ENCODE peak calls at places on chromosomes 13 and 19, in seven cellular contexts. J is HepG2, M is H1, K is T47D, Y is K562, V is SK-N-SH, S is GM12878. O is an unnamed sample.

GRCh38 chr13:113161433-113161832 is 3.0 kb downstream of the PROZ start:
- DNase-seq in J (no peak), Y (no peak), M (no peak), S (no peak), K (no peak), V (no peak), O (no peak)

GRCh38 chr13:26025196-26025595 is 26.6 kb downstream of the SHISA2 start:
- DNase-seq in K (no peak), J (no peak), M (no peak), Y (no peak), S (no peak), V (no peak), O (no peak)

GRCh38 chr13:41563501-41564001 is 106.2 kb downstream of the RGCC start:
- DNase-seq in Y (no peak), M (no peak), J (peak), V (no peak), S (no peak), K (no peak), O (no peak)

GRCh38 chr19:8831832-8832131 is 322 bp downstream of the ZNF558 start:
- DNase-seq in V (no peak), S (no peak), M (no peak), J (no peak), K (peak), Y (no peak), O (no peak)

GRCh38 chr13:34833562-34834182 is 108.4 kb upstream of the NBEA start:
- DNase-seq in Y (no peak), M (peak), K (no peak), S (no peak), J (no peak), V (no peak), O (peak)

GRCh38 chr13:109500146-109500773 is 286.1 kb downstream of the IRS2 start:
- DNase-seq in K (no peak), J (no peak), M (no peak), S (no peak), Y (no peak), V (peak), O (no peak)

GRCh38 chr19:815079-815774 is 6.5 kb downstream of the PLPPR3 start:
- DNase-seq in M (no peak), Y (peak), V (no peak), K (no peak), S (no peak), J (no peak), O (no peak)

GRCh38 chr19:19109601-19110000 is 28.7 kb downstream of the TMEM161A start:
- DNase-seq in V (no peak), J (no peak), M (no peak), K (no peak), S (no peak), Y (no peak), O (no peak)

GRCh38 chr13:46382224-46382623 is 4.8 kb downstream of the RUBCNL start:
- DNase-seq in K (no peak), J (no peak), M (no peak), Y (no peak), S (no peak), V (no peak), O (no peak)

GRCh38 chr13:80037505-80037888 is 303.4 kb downstream of the SPRY2 start:
- DNase-seq in V (no peak), K (no peak), J (no peak), Y (no peak), M (no peak), S (no peak), O (no peak)

GRCh38 chr19:57406516-57407123 is 4.3 kb upstream of the ZNF17 start:
- DNase-seq in S (peak), V (peak), M (peak), J (peak), K (peak), Y (peak), O (peak)

GRCh38 chr19:42197375-42197817 is 20.1 kb downstream of the DEDD2 start:
- DNase-seq in S (no peak), Y (no peak), V (no peak), J (no peak), M (no peak), K (no peak), O (no peak)

GRCh38 chr13:99661791-99662190 is 160.5 kb downstream of the TM9SF2 start:
- DNase-seq in S (no peak), M (peak), K (no peak), J (no peak), V (no peak), Y (no peak), O (no peak)
- TF ChIP-seq JUND in S (no peak), M (no peak), K (no peak), J (no peak), V (no peak), Y (no peak), O (no peak)

DNA sequence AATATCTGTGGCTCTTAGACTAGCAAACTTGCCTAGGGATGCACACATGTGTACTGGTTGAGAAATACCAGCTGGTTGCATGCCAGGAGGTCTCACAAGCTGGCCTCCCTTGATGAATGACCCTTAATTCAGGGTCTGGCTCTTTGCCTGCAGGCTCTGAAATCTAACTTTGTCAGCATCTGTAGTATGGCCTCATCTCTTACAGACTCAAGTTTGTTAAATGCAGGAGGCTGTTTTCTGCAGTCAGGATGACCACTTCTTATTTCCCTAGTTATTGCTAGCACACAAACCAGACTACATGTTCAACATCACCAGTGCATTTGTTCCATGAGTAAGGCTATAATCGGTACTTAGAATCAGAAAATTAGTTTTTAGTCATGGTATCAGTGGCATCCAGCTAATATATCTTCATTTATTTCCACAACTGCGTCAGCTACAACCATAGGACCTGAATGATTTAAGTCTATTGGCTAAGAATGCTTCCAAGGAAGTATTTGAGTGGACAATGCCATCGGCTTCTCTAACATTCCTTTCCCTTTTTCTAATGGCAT is 23.3 kb upstream of the POSTN start:
- DNase-seq in M (no peak), K (no peak), J (no peak), V (no peak), S (no peak), Y (no peak), O (no peak)
- TF ChIP-seq JUND in M (no peak), K (no peak), J (no peak), V (no peak), S (no peak), Y (no peak), O (no peak)

GRCh38 chr19:53246498-53246897 is 8.2 kb downstream of the ZNF677 start:
- DNase-seq in K (no peak), V (no peak), M (no peak), S (peak), Y (no peak), J (no peak), O (no peak)
- TF ChIP-seq JUND in K (no peak), V (no peak), M (no peak), S (no peak), Y (no peak), J (no peak), O (no peak)

GRCh38 chr13:76991432-76991795 is 467 bp upstream of the CLN5 start:
- DNase-seq in M (no peak), J (no peak), V (no peak), K (no peak), S (peak), Y (peak), O (no peak)
- TF ChIP-seq JUND in M (no peak), J (no peak), V (no peak), K (no peak), S (peak), Y (no peak), O (no peak)

GRCh38 chr19:10868872-10869547 is 2.3 kb upstream of the CARM1 start:
- DNase-seq in M (no peak), S (no peak), Y (no peak), J (no peak), K (no peak), V (no peak), O (no peak)

GRCh38 chr19:10870501-10870954 is 825 bp upstream of the CARM1 start:
- DNase-seq in S (no peak), M (peak), Y (no peak), J (no peak), V (no peak), K (no peak), O (no peak)

GRCh38 chr19:10872551-10873107 is 1.3 kb downstream of the CARM1 start:
- DNase-seq in J (no peak), M (no peak), S (no peak), K (peak), V (no peak), Y (no peak), O (no peak)

GRCh38 chr19:10871711-10872550 is 578 bp downstream of the CARM1 start:
- DNase-seq in S (no peak), M (no peak), J (no peak), V (peak), Y (peak), K (peak), O (no peak)

DNA sequence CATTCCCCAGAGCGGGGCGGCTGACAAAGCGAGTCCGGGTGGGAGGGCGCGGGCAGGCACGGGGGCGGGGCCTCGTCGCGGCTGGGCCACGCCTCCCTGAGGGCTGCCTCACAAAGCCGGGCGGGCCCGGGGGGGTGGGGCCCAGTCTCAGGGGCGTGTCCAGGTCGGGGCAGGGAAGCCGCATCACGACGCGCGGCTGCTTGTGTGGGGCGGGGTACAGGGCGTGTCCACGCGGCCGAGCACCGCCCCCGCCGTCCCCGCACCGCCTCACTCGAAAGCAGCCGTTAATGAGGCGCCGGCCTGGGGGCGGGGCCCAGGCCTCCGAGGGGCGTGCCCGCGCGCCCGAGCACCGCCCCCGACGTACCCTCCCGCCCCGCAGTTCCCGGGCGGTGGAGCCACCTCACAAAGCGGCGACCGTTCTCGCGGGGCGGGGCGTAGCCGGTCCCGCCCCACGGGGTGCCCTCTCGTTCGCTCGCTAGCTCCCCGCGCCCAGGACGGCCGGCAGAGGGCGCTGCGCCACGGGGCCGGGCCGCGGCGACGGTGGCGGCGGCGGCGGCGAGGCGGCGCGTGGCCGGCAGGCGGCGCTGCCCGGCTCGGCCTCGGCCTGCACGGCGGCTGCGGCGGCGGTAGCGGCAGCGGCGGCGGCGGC is at the start of gene CARM1:
- DNase-seq in S (peak), M (no peak), Y (peak), V (peak), J (peak), K (peak), O (peak)
- TF ChIP-seq JUND in S (no peak), M (no peak), Y (peak), V (no peak), J (no peak), K (no peak), O (no peak)

GRCh38 chr13:101639711-101640110 is 187.2 kb downstream of the ITGBL1 start:
- DNase-seq in Y (no peak), J (no peak), S (no peak), V (no peak), M (no peak), K (no peak), O (no peak)

DNA sequence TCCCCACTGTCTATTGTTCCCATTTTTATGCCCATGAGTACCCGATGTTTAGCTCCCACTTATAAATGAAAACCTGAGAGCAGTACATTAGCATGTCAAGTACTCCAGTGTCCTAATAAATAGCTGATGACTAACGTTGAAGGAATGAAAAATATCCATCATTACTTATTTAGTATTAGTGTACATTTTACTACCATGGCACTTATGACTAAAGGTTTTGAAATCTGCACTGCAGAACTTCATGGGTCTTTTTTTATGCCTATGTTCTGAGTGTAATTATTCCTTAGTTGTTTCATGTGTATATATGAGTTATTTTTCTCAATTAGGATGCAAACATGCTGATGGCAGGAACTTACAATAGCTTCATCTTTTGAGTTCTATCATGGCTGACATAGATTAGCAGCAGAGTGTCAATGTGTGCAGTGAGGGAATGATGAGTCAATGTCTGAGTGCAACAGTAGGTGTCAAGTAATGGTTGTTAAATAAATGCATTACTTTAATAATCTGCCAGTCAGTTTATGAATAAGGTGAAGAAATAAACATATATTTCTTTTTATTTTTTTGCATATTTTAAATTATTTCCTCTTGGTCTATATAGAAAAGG is 188.4 kb downstream of the ITGBL1 start:
- DNase-seq in J (no peak), K (no peak), M (no peak), Y (no peak), V (no peak), S (no peak), O (no peak)
- TF ChIP-seq JUND in J (no peak), K (no peak), M (no peak), Y (no peak), V (peak), S (no peak), O (no peak)

DNA sequence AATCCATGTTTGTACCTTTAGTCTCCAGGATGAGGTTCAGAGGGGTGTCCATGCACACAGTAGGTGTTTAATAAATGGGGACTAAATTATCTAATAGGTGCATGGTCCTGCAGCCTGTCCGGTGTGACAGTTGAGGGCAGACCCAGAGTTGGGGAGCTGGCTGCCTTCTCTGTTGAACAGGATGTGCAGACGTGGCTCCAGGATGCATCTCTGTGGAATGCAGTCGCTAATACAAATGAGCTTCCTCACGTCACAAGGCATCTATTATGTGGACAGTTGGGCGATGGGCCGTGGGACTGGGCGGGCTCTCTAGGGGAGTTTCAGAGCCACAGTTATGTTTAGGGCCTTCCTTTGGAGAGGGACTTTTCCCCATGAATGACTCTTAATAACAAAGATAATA is 71.0 kb downstream of the SIPA1L3 start:
- DNase-seq in V (no peak), K (no peak), M (no peak), Y (no peak), S (no peak), J (no peak), O (no peak)
- TF ChIP-seq JUND in V (no peak), K (no peak), M (no peak), Y (no peak), S (no peak), J (no peak), O (no peak)